ENCODE peak calls at places on chromosomes 6 and 20, in eight cellular contexts. One of them, this sample, is unnamed.

GRCh38 chr6:113050979-113051378 is 703.8 kb downstream of the RFPL4B start:
- DNase-seq in SK-MEL-5: no peak
- DNase-seq in SK-N-SH: peak
- DNase-seq in HL-60: no peak
- DNase-seq in EL: no peak
- DNase-seq in activated naive CD8-positive, alpha-beta T cell treated with anti-CD3 and anti-CD28 coated beads, Interleukin-2, amount 50 U/mL, for 24 hours: no peak
- DNase-seq in activated CD4-positive, alpha-beta memory T cell treated with anti-CD3 and anti-CD28 coated beads, Interleukin-2, amount 10 ng/mL, durations not matched to agents 7 days and 5 days: no peak
- DNase-seq in GM23338: peak
- DNase-seq in this sample: no peak

GRCh38 chr20:55667955-55668354 is 337.4 kb downstream of the CBLN4 start:
- DNase-seq in GM23338: no peak
- DNase-seq in SK-N-SH: no peak
- DNase-seq in HL-60: no peak
- DNase-seq in SK-MEL-5: no peak
- DNase-seq in activated naive CD8-positive, alpha-beta T cell treated with anti-CD3 and anti-CD28 coated beads, Interleukin-2, amount 50 U/mL, for 24 hours: no peak
- DNase-seq in activated CD4-positive, alpha-beta memory T cell treated with anti-CD3 and anti-CD28 coated beads, Interleukin-2, amount 10 ng/mL, durations not matched to agents 7 days and 5 days: no peak
- DNase-seq in EL: no peak
- DNase-seq in this sample: no peak

GRCh38 chr6:17239260-17239659 is 41.9 kb upstream of the RBM24 start:
- DNase-seq in SK-N-SH: no peak
- DNase-seq in GM23338: no peak
- DNase-seq in HL-60: no peak
- DNase-seq in SK-MEL-5: no peak
- DNase-seq in EL: no peak
- DNase-seq in activated naive CD8-positive, alpha-beta T cell treated with anti-CD3 and anti-CD28 coated beads, Interleukin-2, amount 50 U/mL, for 24 hours: no peak
- DNase-seq in activated CD4-positive, alpha-beta memory T cell treated with anti-CD3 and anti-CD28 coated beads, Interleukin-2, amount 10 ng/mL, durations not matched to agents 7 days and 5 days: no peak
- DNase-seq in this sample: no peak

GRCh38 chr6:153129873-153130514 is 1.1 kb downstream of the RGS17 start:
- DNase-seq in GM23338: peak
- DNase-seq in HL-60: no peak
- DNase-seq in EL: peak
- DNase-seq in SK-N-SH: peak
- DNase-seq in SK-MEL-5: no peak
- DNase-seq in activated CD4-positive, alpha-beta memory T cell treated with anti-CD3 and anti-CD28 coated beads, Interleukin-2, amount 10 ng/mL, durations not matched to agents 7 days and 5 days: no peak
- DNase-seq in activated naive CD8-positive, alpha-beta T cell treated with anti-CD3 and anti-CD28 coated beads, Interleukin-2, amount 50 U/mL, for 24 hours: no peak
- DNase-seq in this sample: no peak

GRCh38 chr20:420169-420620 is 12.1 kb downstream of the RBCK1 start:
- DNase-seq in activated naive CD8-positive, alpha-beta T cell treated with anti-CD3 and anti-CD28 coated beads, Interleukin-2, amount 50 U/mL, for 24 hours: no peak
- DNase-seq in HL-60: no peak
- DNase-seq in GM23338: no peak
- DNase-seq in activated CD4-positive, alpha-beta memory T cell treated with anti-CD3 and anti-CD28 coated beads, Interleukin-2, amount 10 ng/mL, durations not matched to agents 7 days and 5 days: no peak
- DNase-seq in SK-MEL-5: no peak
- DNase-seq in SK-N-SH: peak
- DNase-seq in EL: no peak
- DNase-seq in this sample: no peak

GRCh38 chr6:40473026-40473425 is 114.1 kb downstream of the LRFN2 start:
- DNase-seq in activated CD4-positive, alpha-beta memory T cell treated with anti-CD3 and anti-CD28 coated beads, Interleukin-2, amount 10 ng/mL, durations not matched to agents 7 days and 5 days: no peak
- DNase-seq in GM23338: no peak
- DNase-seq in EL: no peak
- DNase-seq in SK-N-SH: no peak
- DNase-seq in HL-60: no peak
- DNase-seq in SK-MEL-5: no peak
- DNase-seq in activated naive CD8-positive, alpha-beta T cell treated with anti-CD3 and anti-CD28 coated beads, Interleukin-2, amount 50 U/mL, for 24 hours: no peak
- DNase-seq in this sample: no peak

GRCh38 chr6:156189195-156189594 is 588.0 kb upstream of the ARID1B start:
- DNase-seq in SK-N-SH: no peak
- DNase-seq in EL: no peak
- DNase-seq in activated naive CD8-positive, alpha-beta T cell treated with anti-CD3 and anti-CD28 coated beads, Interleukin-2, amount 50 U/mL, for 24 hours: no peak
- DNase-seq in activated CD4-positive, alpha-beta memory T cell treated with anti-CD3 and anti-CD28 coated beads, Interleukin-2, amount 10 ng/mL, durations not matched to agents 7 days and 5 days: no peak
- DNase-seq in HL-60: no peak
- DNase-seq in SK-MEL-5: no peak
- DNase-seq in GM23338: peak
- DNase-seq in this sample: no peak

GRCh38 chr6:37646986-37647764 is 50.5 kb downstream of the MDGA1 start:
- DNase-seq in SK-N-SH: no peak
- DNase-seq in EL: no peak
- DNase-seq in GM23338: no peak
- DNase-seq in activated CD4-positive, alpha-beta memory T cell treated with anti-CD3 and anti-CD28 coated beads, Interleukin-2, amount 10 ng/mL, durations not matched to agents 7 days and 5 days: no peak
- DNase-seq in HL-60: no peak
- DNase-seq in SK-MEL-5: no peak
- DNase-seq in activated naive CD8-positive, alpha-beta T cell treated with anti-CD3 and anti-CD28 coated beads, Interleukin-2, amount 50 U/mL, for 24 hours: no peak
- DNase-seq in this sample: no peak

GRCh38 chr20:63738687-63739128 is 868 bp upstream of the SLC2A4RG start:
- DNase-seq in EL: no peak
- DNase-seq in activated CD4-positive, alpha-beta memory T cell treated with anti-CD3 and anti-CD28 coated beads, Interleukin-2, amount 10 ng/mL, durations not matched to agents 7 days and 5 days: peak
- DNase-seq in SK-MEL-5: no peak
- DNase-seq in HL-60: no peak
- DNase-seq in GM23338: peak
- DNase-seq in activated naive CD8-positive, alpha-beta T cell treated with anti-CD3 and anti-CD28 coated beads, Interleukin-2, amount 50 U/mL, for 24 hours: peak
- DNase-seq in SK-N-SH: peak
- DNase-seq in this sample: no peak

GRCh38 chr6:116726947-116727346 is 38.6 kb downstream of the FAM162B start:
- DNase-seq in SK-N-SH: no peak
- DNase-seq in GM23338: no peak
- DNase-seq in HL-60: no peak
- DNase-seq in activated CD4-positive, alpha-beta memory T cell treated with anti-CD3 and anti-CD28 coated beads, Interleukin-2, amount 10 ng/mL, durations not matched to agents 7 days and 5 days: no peak
- DNase-seq in EL: no peak
- DNase-seq in activated naive CD8-positive, alpha-beta T cell treated with anti-CD3 and anti-CD28 coated beads, Interleukin-2, amount 50 U/mL, for 24 hours: no peak
- DNase-seq in SK-MEL-5: no peak
- DNase-seq in this sample: no peak

GRCh38 chr20:21361266-21361665 is 36.1 kb downstream of the NKX2-4 start:
- DNase-seq in HL-60: peak
- DNase-seq in GM23338: no peak
- DNase-seq in activated CD4-positive, alpha-beta memory T cell treated with anti-CD3 and anti-CD28 coated beads, Interleukin-2, amount 10 ng/mL, durations not matched to agents 7 days and 5 days: no peak
- DNase-seq in EL: no peak
- DNase-seq in SK-MEL-5: peak
- DNase-seq in activated naive CD8-positive, alpha-beta T cell treated with anti-CD3 and anti-CD28 coated beads, Interleukin-2, amount 50 U/mL, for 24 hours: no peak
- DNase-seq in SK-N-SH: no peak
- DNase-seq in this sample: no peak

GRCh38 chr6:2791124-2792050 is 26.2 kb downstream of the WRNIP1 start:
- DNase-seq in EL: peak
- DNase-seq in SK-N-SH: peak
- DNase-seq in activated naive CD8-positive, alpha-beta T cell treated with anti-CD3 and anti-CD28 coated beads, Interleukin-2, amount 50 U/mL, for 24 hours: peak
- DNase-seq in SK-MEL-5: peak
- DNase-seq in GM23338: peak
- DNase-seq in HL-60: peak
- DNase-seq in activated CD4-positive, alpha-beta memory T cell treated with anti-CD3 and anti-CD28 coated beads, Interleukin-2, amount 10 ng/mL, durations not matched to agents 7 days and 5 days: peak
- DNase-seq in this sample: no peak

GRCh38 chr20:2814076-2814475 is 711 bp upstream of the C20orf141 start:
- DNase-seq in SK-N-SH: peak
- DNase-seq in activated naive CD8-positive, alpha-beta T cell treated with anti-CD3 and anti-CD28 coated beads, Interleukin-2, amount 50 U/mL, for 24 hours: no peak
- DNase-seq in activated CD4-positive, alpha-beta memory T cell treated with anti-CD3 and anti-CD28 coated beads, Interleukin-2, amount 10 ng/mL, durations not matched to agents 7 days and 5 days: no peak
- DNase-seq in GM23338: no peak
- DNase-seq in SK-MEL-5: no peak
- DNase-seq in HL-60: no peak
- DNase-seq in EL: peak
- DNase-seq in this sample: no peak

GRCh38 chr6:30508890-30509736 is 19.8 kb downstream of the HLA-E start:
- DNase-seq in activated naive CD8-positive, alpha-beta T cell treated with anti-CD3 and anti-CD28 coated beads, Interleukin-2, amount 50 U/mL, for 24 hours: no peak
- DNase-seq in GM23338: no peak
- DNase-seq in HL-60: peak
- DNase-seq in SK-N-SH: no peak
- DNase-seq in EL: peak
- DNase-seq in activated CD4-positive, alpha-beta memory T cell treated with anti-CD3 and anti-CD28 coated beads, Interleukin-2, amount 10 ng/mL, durations not matched to agents 7 days and 5 days: no peak
- DNase-seq in SK-MEL-5: no peak
- DNase-seq in this sample: no peak

GRCh38 chr6:44234101-44235090 is 11.0 kb downstream of the SLC29A1 start:
- DNase-seq in SK-MEL-5: peak
- DNase-seq in EL: peak
- DNase-seq in SK-N-SH: peak
- DNase-seq in GM23338: peak
- DNase-seq in activated CD4-positive, alpha-beta memory T cell treated with anti-CD3 and anti-CD28 coated beads, Interleukin-2, amount 10 ng/mL, durations not matched to agents 7 days and 5 days: no peak
- DNase-seq in HL-60: peak
- DNase-seq in activated naive CD8-positive, alpha-beta T cell treated with anti-CD3 and anti-CD28 coated beads, Interleukin-2, amount 50 U/mL, for 24 hours: no peak
- DNase-seq in this sample: no peak

GRCh38 chr20:24097051-24097450 is 108.5 kb upstream of the GGTLC1 start:
- DNase-seq in SK-MEL-5: no peak
- DNase-seq in activated CD4-positive, alpha-beta memory T cell treated with anti-CD3 and anti-CD28 coated beads, Interleukin-2, amount 10 ng/mL, durations not matched to agents 7 days and 5 days: no peak
- DNase-seq in EL: no peak
- DNase-seq in activated naive CD8-positive, alpha-beta T cell treated with anti-CD3 and anti-CD28 coated beads, Interleukin-2, amount 50 U/mL, for 24 hours: no peak
- DNase-seq in SK-N-SH: no peak
- DNase-seq in HL-60: no peak
- DNase-seq in GM23338: no peak
- DNase-seq in this sample: no peak

GRCh38 chr6:5302995-5303622 is 41.8 kb downstream of the FARS2 start:
- DNase-seq in GM23338: peak
- DNase-seq in EL: no peak
- DNase-seq in HL-60: peak
- DNase-seq in SK-MEL-5: peak
- DNase-seq in activated CD4-positive, alpha-beta memory T cell treated with anti-CD3 and anti-CD28 coated beads, Interleukin-2, amount 10 ng/mL, durations not matched to agents 7 days and 5 days: peak
- DNase-seq in SK-N-SH: no peak
- DNase-seq in activated naive CD8-positive, alpha-beta T cell treated with anti-CD3 and anti-CD28 coated beads, Interleukin-2, amount 50 U/mL, for 24 hours: peak
- DNase-seq in this sample: no peak

GRCh38 chr6:49744259-49744658 is at the start of gene CRISP3:
- DNase-seq in HL-60: no peak
- DNase-seq in EL: no peak
- DNase-seq in activated naive CD8-positive, alpha-beta T cell treated with anti-CD3 and anti-CD28 coated beads, Interleukin-2, amount 50 U/mL, for 24 hours: no peak
- DNase-seq in SK-MEL-5: no peak
- DNase-seq in SK-N-SH: no peak
- DNase-seq in activated CD4-positive, alpha-beta memory T cell treated with anti-CD3 and anti-CD28 coated beads, Interleukin-2, amount 10 ng/mL, durations not matched to agents 7 days and 5 days: no peak
- DNase-seq in GM23338: no peak
- DNase-seq in this sample: no peak

GRCh38 chr6:157710604-157711003 is 112.4 kb upstream of the SNX9 start:
- DNase-seq in EL: peak
- DNase-seq in activated CD4-positive, alpha-beta memory T cell treated with anti-CD3 and anti-CD28 coated beads, Interleukin-2, amount 10 ng/mL, durations not matched to agents 7 days and 5 days: no peak
- DNase-seq in SK-MEL-5: no peak
- DNase-seq in SK-N-SH: no peak
- DNase-seq in HL-60: no peak
- DNase-seq in activated naive CD8-positive, alpha-beta T cell treated with anti-CD3 and anti-CD28 coated beads, Interleukin-2, amount 50 U/mL, for 24 hours: no peak
- DNase-seq in GM23338: no peak
- DNase-seq in this sample: no peak

GRCh38 chr20:58810879-58811250 is 39.8 kb downstream of the GNAS-AS1 start:
- DNase-seq in SK-N-SH: no peak
- DNase-seq in EL: no peak
- DNase-seq in HL-60: no peak
- DNase-seq in GM23338: no peak
- DNase-seq in SK-MEL-5: no peak
- DNase-seq in activated naive CD8-positive, alpha-beta T cell treated with anti-CD3 and anti-CD28 coated beads, Interleukin-2, amount 50 U/mL, for 24 hours: no peak
- DNase-seq in activated CD4-positive, alpha-beta memory T cell treated with anti-CD3 and anti-CD28 coated beads, Interleukin-2, amount 10 ng/mL, durations not matched to agents 7 days and 5 days: no peak
- DNase-seq in this sample: no peak

GRCh38 chr20:25178563-25179438 is 16.7 kb upstream of the ENTPD6 start:
- DNase-seq in EL: peak
- DNase-seq in SK-MEL-5: peak
- DNase-seq in activated naive CD8-positive, alpha-beta T cell treated with anti-CD3 and anti-CD28 coated beads, Interleukin-2, amount 50 U/mL, for 24 hours: no peak
- DNase-seq in SK-N-SH: peak
- DNase-seq in GM23338: peak
- DNase-seq in activated CD4-positive, alpha-beta memory T cell treated with anti-CD3 and anti-CD28 coated beads, Interleukin-2, amount 10 ng/mL, durations not matched to agents 7 days and 5 days: no peak
- DNase-seq in HL-60: peak
- DNase-seq in this sample: no peak

GRCh38 chr6:169862464-169863148 is 111.2 kb downstream of the ERMARD start:
- DNase-seq in activated naive CD8-positive, alpha-beta T cell treated with anti-CD3 and anti-CD28 coated beads, Interleukin-2, amount 50 U/mL, for 24 hours: no peak
- DNase-seq in EL: no peak
- DNase-seq in GM23338: no peak
- DNase-seq in SK-MEL-5: no peak
- DNase-seq in activated CD4-positive, alpha-beta memory T cell treated with anti-CD3 and anti-CD28 coated beads, Interleukin-2, amount 10 ng/mL, durations not matched to agents 7 days and 5 days: no peak
- DNase-seq in SK-N-SH: no peak
- DNase-seq in HL-60: no peak
- DNase-seq in this sample: no peak

GRCh38 chr6:53938810-53939209 is 144.0 kb downstream of the LRRC1 start:
- DNase-seq in SK-MEL-5: no peak
- DNase-seq in activated naive CD8-positive, alpha-beta T cell treated with anti-CD3 and anti-CD28 coated beads, Interleukin-2, amount 50 U/mL, for 24 hours: no peak
- DNase-seq in HL-60: no peak
- DNase-seq in activated CD4-positive, alpha-beta memory T cell treated with anti-CD3 and anti-CD28 coated beads, Interleukin-2, amount 10 ng/mL, durations not matched to agents 7 days and 5 days: no peak
- DNase-seq in EL: no peak
- DNase-seq in GM23338: no peak
- DNase-seq in SK-N-SH: no peak
- DNase-seq in this sample: no peak

GRCh38 chr6:156946370-156946936 is 169.3 kb downstream of the ARID1B start:
- DNase-seq in activated CD4-positive, alpha-beta memory T cell treated with anti-CD3 and anti-CD28 coated beads, Interleukin-2, amount 10 ng/mL, durations not matched to agents 7 days and 5 days: no peak
- DNase-seq in EL: no peak
- DNase-seq in HL-60: no peak
- DNase-seq in activated naive CD8-positive, alpha-beta T cell treated with anti-CD3 and anti-CD28 coated beads, Interleukin-2, amount 50 U/mL, for 24 hours: no peak
- DNase-seq in SK-MEL-5: no peak
- DNase-seq in SK-N-SH: no peak
- DNase-seq in GM23338: no peak
- DNase-seq in this sample: no peak

GRCh38 chr6:124430741-124431140 is 531.5 kb upstream of the RNF217 start:
- DNase-seq in activated CD4-positive, alpha-beta memory T cell treated with anti-CD3 and anti-CD28 coated beads, Interleukin-2, amount 10 ng/mL, durations not matched to agents 7 days and 5 days: no peak
- DNase-seq in EL: no peak
- DNase-seq in activated naive CD8-positive, alpha-beta T cell treated with anti-CD3 and anti-CD28 coated beads, Interleukin-2, amount 50 U/mL, for 24 hours: no peak
- DNase-seq in SK-MEL-5: no peak
- DNase-seq in HL-60: no peak
- DNase-seq in GM23338: no peak
- DNase-seq in SK-N-SH: no peak
- DNase-seq in this sample: no peak

GRCh38 chr20:51046021-51046985 is 23.4 kb upstream of the KCNG1 start:
- DNase-seq in activated CD4-positive, alpha-beta memory T cell treated with anti-CD3 and anti-CD28 coated beads, Interleukin-2, amount 10 ng/mL, durations not matched to agents 7 days and 5 days: no peak
- DNase-seq in SK-MEL-5: no peak
- DNase-seq in GM23338: no peak
- DNase-seq in EL: no peak
- DNase-seq in activated naive CD8-positive, alpha-beta T cell treated with anti-CD3 and anti-CD28 coated beads, Interleukin-2, amount 50 U/mL, for 24 hours: no peak
- DNase-seq in SK-N-SH: no peak
- DNase-seq in HL-60: no peak
- DNase-seq in this sample: no peak

GRCh38 chr6:148055410-148055809 is 287.2 kb upstream of the SASH1 start:
- DNase-seq in activated naive CD8-positive, alpha-beta T cell treated with anti-CD3 and anti-CD28 coated beads, Interleukin-2, amount 50 U/mL, for 24 hours: no peak
- DNase-seq in SK-N-SH: no peak
- DNase-seq in EL: no peak
- DNase-seq in SK-MEL-5: no peak
- DNase-seq in activated CD4-positive, alpha-beta memory T cell treated with anti-CD3 and anti-CD28 coated beads, Interleukin-2, amount 10 ng/mL, durations not matched to agents 7 days and 5 days: no peak
- DNase-seq in GM23338: no peak
- DNase-seq in HL-60: no peak
- DNase-seq in this sample: no peak

GRCh38 chr20:26135325-26136110 is 438.9 kb upstream of the ZNF337 start:
- DNase-seq in GM23338: no peak
- DNase-seq in EL: no peak
- DNase-seq in HL-60: no peak
- DNase-seq in activated CD4-positive, alpha-beta memory T cell treated with anti-CD3 and anti-CD28 coated beads, Interleukin-2, amount 10 ng/mL, durations not matched to agents 7 days and 5 days: no peak
- DNase-seq in SK-N-SH: no peak
- DNase-seq in activated naive CD8-positive, alpha-beta T cell treated with anti-CD3 and anti-CD28 coated beads, Interleukin-2, amount 50 U/mL, for 24 hours: no peak
- DNase-seq in SK-MEL-5: peak
- DNase-seq in this sample: no peak

GRCh38 chr6:69489970-69490369 is 306.8 kb downstream of the LMBRD1 start:
- DNase-seq in EL: no peak
- DNase-seq in activated CD4-positive, alpha-beta memory T cell treated with anti-CD3 and anti-CD28 coated beads, Interleukin-2, amount 10 ng/mL, durations not matched to agents 7 days and 5 days: no peak
- DNase-seq in SK-N-SH: no peak
- DNase-seq in SK-MEL-5: no peak
- DNase-seq in HL-60: no peak
- DNase-seq in activated naive CD8-positive, alpha-beta T cell treated with anti-CD3 and anti-CD28 coated beads, Interleukin-2, amount 50 U/mL, for 24 hours: no peak
- DNase-seq in GM23338: no peak
- DNase-seq in this sample: no peak

GRCh38 chr6:431986-432385 is 40.4 kb downstream of the IRF4 start:
- DNase-seq in SK-N-SH: no peak
- DNase-seq in activated CD4-positive, alpha-beta memory T cell treated with anti-CD3 and anti-CD28 coated beads, Interleukin-2, amount 10 ng/mL, durations not matched to agents 7 days and 5 days: peak
- DNase-seq in activated naive CD8-positive, alpha-beta T cell treated with anti-CD3 and anti-CD28 coated beads, Interleukin-2, amount 50 U/mL, for 24 hours: peak
- DNase-seq in SK-MEL-5: no peak
- DNase-seq in EL: no peak
- DNase-seq in HL-60: no peak
- DNase-seq in GM23338: no peak
- DNase-seq in this sample: no peak

GRCh38 chr20:34375977-34376430 is 12.9 kb downstream of the ITCH start:
- DNase-seq in SK-MEL-5: no peak
- DNase-seq in GM23338: no peak
- DNase-seq in activated naive CD8-positive, alpha-beta T cell treated with anti-CD3 and anti-CD28 coated beads, Interleukin-2, amount 50 U/mL, for 24 hours: no peak
- DNase-seq in activated CD4-positive, alpha-beta memory T cell treated with anti-CD3 and anti-CD28 coated beads, Interleukin-2, amount 10 ng/mL, durations not matched to agents 7 days and 5 days: no peak
- DNase-seq in HL-60: no peak
- DNase-seq in SK-N-SH: no peak
- DNase-seq in EL: no peak
- DNase-seq in this sample: peak